ENCODE peak calls at places on chromosome X, in five cellular contexts. P, M, T, X and U are unnamed samples.
A peak's percentile ranks its signal among the peaks of the same experiment; 100 is the strongest.

GRCh38 chrX:118872102-118872566 is 48.5 kb downstream of the ZCCHC12 start:
- DNase-seq in P (no peak), X (no peak), M (peak; percentile 4), T (no peak), U (peak; percentile 64)

GRCh38 chrX:35122756-35123155 is 180.2 kb downstream of the FAM47B start:
- DNase-seq in P (peak; percentile 28), X (peak; percentile 70), T (no peak), M (peak; percentile 8), U (no peak)

GRCh38 chrX:102720237-102721168 is at the start of gene GPRASP3:
- DNase-seq in M (peak; percentile 67), P (peak; percentile 77), X (peak; percentile 75), T (peak; percentile 75), U (no peak)

GRCh38 chrX:48960291-48960690 is 2.9 kb upstream of the OTUD5 start:
- DNase-seq in X (no peak), P (no peak), T (no peak), M (no peak), U (no peak)

GRCh38 chrX:17597836-17598434 is 139.4 kb upstream of the SCML1 start:
- DNase-seq in T (no peak), M (peak; percentile 33), X (no peak), P (peak; percentile 37), U (no peak)

GRCh38 chrX:21741869-21742701 is 15.8 kb downstream of the SMPX start:
- DNase-seq in M (peak; percentile 11), X (no peak), P (peak; percentile 56), T (no peak), U (peak; percentile 43)

GRCh38 chrX:80765226-80765625 is 44.5 kb downstream of the BRWD3 start:
- DNase-seq in M (peak; percentile 47), P (peak; percentile 54), T (no peak), X (peak; percentile 77), U (peak; percentile 73)

GRCh38 chrX:50484662-50485061 is 14.0 kb upstream of the DGKK start:
- DNase-seq in T (no peak), M (no peak), P (no peak), X (no peak), U (no peak)

GRCh38 chrX:101658661-101659477 is 781 bp downstream of the ARMCX2 start:
- DNase-seq in P (peak; percentile 47), M (peak; percentile 36), X (peak; percentile 40), T (peak; percentile 70), U (no peak)

GRCh38 chrX:28718450-28718849 is 131.2 kb downstream of the IL1RAPL1 start:
- DNase-seq in X (no peak), T (no peak), M (no peak), P (no peak), U (no peak)

GRCh38 chrX:12709047-12709446 is 82.2 kb upstream of the PRPS2 start:
- DNase-seq in P (no peak), X (no peak), T (no peak), M (no peak), U (no peak)

GRCh38 chrX:81174286-81174685 is 27.4 kb downstream of the HMGN5 start:
- DNase-seq in X (peak; percentile 37), M (peak; percentile 32), T (no peak), P (no peak), U (no peak)

GRCh38 chrX:108642273-108642628 is 94.1 kb downstream of the IRS4 start:
- DNase-seq in M (no peak), P (no peak), T (no peak), X (no peak), U (no peak)

GRCh38 chrX:51641421-51642021 is 22.8 kb upstream of the CENPVL3 start:
- DNase-seq in P (peak; percentile 32), T (no peak), M (peak; percentile 59), X (peak; percentile 60), U (peak; percentile 0)

GRCh38 chrX:13078739-13079444 is 34.5 kb upstream of the FAM9C start:
- DNase-seq in T (no peak), M (peak; percentile 90), P (peak; percentile 81), X (peak; percentile 81), U (no peak)

GRCh38 chrX:22147214-22147613 is 115.1 kb downstream of the PHEX start:
- DNase-seq in P (no peak), X (no peak), T (no peak), M (no peak), U (no peak)

GRCh38 chrX:46317158-46317557 is 228.1 kb downstream of the ZNF674 start:
- DNase-seq in T (no peak), P (no peak), X (no peak), M (no peak), U (peak; percentile 40)
- H3K4me3 ChIP-seq in T (no peak overlapping the region), P (no peak overlapping the region), X (no peak overlapping the region), M (no peak overlapping the region), U (no peak overlapping the region)

GRCh38 chrX:135707880-135708279 is 5.6 kb upstream of the CT45A1 start:
- DNase-seq in T (no peak), M (peak; percentile 1), P (no peak), X (no peak), U (no peak)
- TF ChIP-seq CTCF in T (no peak), M (no peak), P (peak; percentile 17), X (peak; percentile 11), U (peak; percentile 19)

DNA sequence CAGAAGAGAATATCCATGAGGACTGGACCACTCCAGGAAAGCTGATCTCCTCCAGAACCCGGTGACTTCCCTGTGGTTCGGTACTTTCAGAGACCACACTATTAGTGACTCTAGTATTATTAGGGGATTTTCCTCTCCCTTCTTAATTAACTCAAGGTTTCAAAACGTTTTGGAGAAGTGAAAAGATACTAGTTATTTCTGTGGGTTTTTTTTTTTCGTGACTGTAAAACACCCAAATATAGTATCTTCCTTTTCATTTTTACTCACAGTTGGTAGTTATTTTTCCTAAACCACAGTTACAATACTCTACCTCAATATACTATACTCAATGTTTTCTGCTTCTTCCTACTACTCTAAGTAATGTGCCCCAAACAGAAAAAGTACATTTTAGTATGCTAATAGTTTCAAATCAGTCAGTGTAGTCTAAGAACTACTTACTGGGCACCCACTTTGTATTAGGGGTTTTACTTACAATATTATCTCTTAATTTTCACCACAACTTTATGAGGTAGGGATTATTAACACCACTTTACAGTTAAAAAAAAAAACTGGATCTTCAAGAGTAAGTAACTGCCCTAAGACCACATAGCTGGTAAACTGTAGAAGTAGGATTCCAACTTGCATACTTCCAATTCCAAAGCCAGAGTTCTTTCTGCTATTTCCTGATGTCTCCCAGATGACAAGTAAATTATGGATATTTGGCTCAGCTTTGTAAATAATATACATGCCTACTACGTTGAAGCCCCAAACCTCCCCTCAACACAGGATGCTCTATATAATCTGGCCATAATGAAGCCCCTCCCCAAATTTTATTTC is 45.0 kb downstream of the SLC9A7 start:
- DNase-seq in T (no peak), P (no peak), X (peak; percentile 22), M (no peak), U (no peak)
- H3K4me3 ChIP-seq in T (no peak overlapping the region), P (no peak overlapping the region), X (no peak overlapping the region), M (no peak overlapping the region), U (no peak overlapping the region)

DNA sequence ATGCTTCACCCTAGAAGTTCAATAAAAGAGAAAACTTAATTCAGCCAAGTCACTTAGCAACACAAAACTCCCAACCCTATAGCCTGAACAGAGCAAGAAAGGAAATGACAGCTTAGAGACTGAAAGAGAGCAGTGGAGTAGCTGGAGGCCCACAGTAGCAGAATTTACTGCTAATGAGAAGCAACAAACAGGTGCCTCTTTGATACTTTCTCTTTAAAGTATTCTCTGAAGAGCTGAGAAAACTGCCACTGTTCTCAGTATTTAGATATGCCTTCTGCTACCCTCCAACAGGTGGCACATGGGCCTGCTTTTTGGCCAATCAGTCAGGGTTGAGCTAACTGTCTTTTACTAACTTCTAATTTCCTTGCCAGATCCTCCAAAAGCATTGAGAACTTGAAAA is 240.0 kb downstream of the GPC3 start:
- DNase-seq in X (no peak), T (no peak), M (no peak), P (no peak), U (no peak)
- TF ChIP-seq CTCF in X (no peak), T (peak; percentile 15), M (no peak), P (no peak), U (peak; percentile 13)

GRCh38 chrX:154033848-154034247 is 14.1 kb upstream of the IRAK1 start:
- DNase-seq in X (no peak), M (no peak), T (no peak), P (no peak), U (no peak)

GRCh38 chrX:154030715-154031305 is 11.1 kb upstream of the IRAK1 start:
- DNase-seq in P (no peak), X (no peak), M (no peak), T (no peak), U (no peak)

GRCh38 chrX:154030266-154030665 is 10.6 kb upstream of the IRAK1 start:
- DNase-seq in P (no peak), T (no peak), M (no peak), X (no peak), U (no peak)

GRCh38 chrX:154032156-154032555 is 12.5 kb upstream of the IRAK1 start:
- DNase-seq in M (no peak), P (no peak), X (no peak), T (no peak), U (no peak)

GRCh38 chrX:154032653-154033052 is 13.0 kb upstream of the IRAK1 start:
- DNase-seq in T (no peak), P (no peak), M (no peak), X (no peak), U (no peak)
- H3K4me3 ChIP-seq in T (no peak overlapping the region), P (no peak overlapping the region), M (no peak overlapping the region), X (no peak overlapping the region), U (no peak overlapping the region)

DNA sequence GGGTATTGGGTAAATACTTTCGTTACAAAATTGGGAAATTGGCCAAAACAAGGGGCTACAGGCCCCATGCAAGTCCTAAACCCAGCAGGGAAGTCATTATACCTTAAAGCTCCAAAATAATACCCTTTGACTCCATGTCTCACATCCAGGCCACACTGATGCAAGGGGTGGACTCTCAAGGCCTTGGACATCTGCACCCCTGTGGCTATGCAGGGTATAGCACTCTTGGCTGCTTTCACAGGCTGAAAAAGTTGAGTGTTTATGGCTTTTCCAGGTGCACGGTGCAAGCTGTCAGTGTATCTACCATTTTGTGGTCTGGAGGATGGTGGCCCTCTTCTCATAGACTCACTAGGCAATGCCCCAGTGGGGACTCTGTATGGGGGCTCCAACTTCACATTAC is 326.5 kb downstream of the TEX13C start:
- DNase-seq in T (no peak), M (no peak), P (no peak), X (no peak), U (no peak)
- TF ChIP-seq CTCF in T (no peak), M (no peak), P (no peak), X (no peak), U (peak; percentile 33)

DNA sequence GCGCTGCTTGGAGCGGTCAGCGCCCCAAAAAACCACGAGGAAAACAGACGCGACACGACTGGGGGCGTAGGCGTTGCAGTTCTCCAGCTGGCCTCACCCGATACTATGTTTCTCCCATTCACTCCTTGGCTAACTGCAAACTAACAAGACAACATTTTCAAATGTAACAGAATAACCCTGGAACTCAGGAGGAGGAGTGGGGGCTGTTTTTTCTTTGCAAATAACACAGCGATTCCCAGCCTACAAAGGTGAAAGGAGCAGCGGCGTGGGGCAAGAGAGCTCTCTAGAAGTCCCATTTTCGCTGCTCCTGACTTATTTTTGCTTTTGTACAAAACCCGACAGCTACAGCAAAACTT is 1.7 kb downstream of the SOX3 start:
- DNase-seq in T (no peak), X (no peak), M (no peak), P (no peak), U (no peak)
- H3K4me3 ChIP-seq in T (no peak overlapping the region), X (no peak overlapping the region), M (no peak overlapping the region), P (no peak overlapping the region), U (no peak overlapping the region)

GRCh38 chrX:19007011-19007410 is 23.1 kb upstream of the PHKA2 start:
- DNase-seq in T (no peak), P (no peak), X (no peak), M (no peak), U (no peak)

GRCh38 chrX:19003756-19004155 is 19.8 kb upstream of the PHKA2 start:
- DNase-seq in M (peak; percentile 33), T (no peak), X (peak; percentile 47), P (no peak), U (no peak)

GRCh38 chrX:19007868-19008267 is 24.0 kb upstream of the PHKA2 start:
- DNase-seq in M (no peak), X (no peak), T (no peak), P (no peak), U (no peak)

GRCh38 chrX:19005909-19006308 is 22.0 kb upstream of the PHKA2 start:
- DNase-seq in P (no peak), M (no peak), T (no peak), X (no peak), U (no peak)
- TF ChIP-seq CTCF in P (peak; percentile 16), M (no peak), T (no peak), X (no peak), U (peak; percentile 29)